ENCODE peak calls at places on chromosomes 11 and 22, in nine cellular contexts. D is GM04504; K is T-cell; T is NCI-H2081; F is stimulated activated CD4-positive, alpha-beta T cell treated with anti-CD3 and anti-CD28 coated beads, Interleukin-12 subunit alpha, Interleukin-12 subunit beta, amount 100 ng/mL, for 48 hours; W is Caco-2; I is OCI-M1; J is CD8-positive, alpha-beta memory T cell; M is H7. H is an unnamed sample.

GRCh38 chr11:35893796-35894475 is 49.9 kb upstream of the LDLRAD3 start:
- DNase-seq in D (no peak), K (no peak), T (no peak), F (no peak), W (peak), I (no peak), J (no peak), M (no peak), H (no peak)

GRCh38 chr11:58286249-58286648 is 18.2 kb upstream of the OR10W1 start:
- DNase-seq in D (peak), K (no peak), T (peak), F (no peak), W (peak), I (peak), J (no peak), M (peak), H (no peak)

GRCh38 chr11:2524446-2525165 is 79.8 kb downstream of the KCNQ1 start:
- DNase-seq in D (no peak), K (no peak), T (no peak), F (no peak), W (peak), I (no peak), J (peak), M (peak), H (no peak)

GRCh38 chr11:13364388-13364787 is 86.8 kb downstream of the BMAL1 start:
- DNase-seq in D (no peak), K (no peak), T (no peak), F (no peak), W (no peak), I (no peak), J (no peak), M (no peak), H (no peak)

GRCh38 chr11:76237914-76238313 is 31.6 kb upstream of the WNT11 start:
- DNase-seq in D (no peak), K (no peak), T (no peak), F (no peak), W (no peak), I (peak), J (no peak), M (peak), H (no peak)

GRCh38 chr22:33923660-33924246 is 3.5 kb upstream of the LARGE1 start:
- DNase-seq in D (peak), K (no peak), T (peak), F (no peak), W (peak), I (peak), J (no peak), M (peak), H (peak)

GRCh38 chr11:69115586-69116560 is 39.9 kb upstream of the SMIM38 start:
- DNase-seq in D (no peak), K (no peak), T (no peak), F (no peak), W (peak), I (peak), J (no peak), M (peak), H (no peak)

GRCh38 chr22:50340157-50340879 is 2.8 kb upstream of the PPP6R2 start:
- DNase-seq in D (no peak), K (no peak), T (no peak), F (no peak), W (peak), I (peak), J (no peak), M (peak), H (no peak)

GRCh38 chr11:1129143-1129665 is 28.5 kb upstream of the MUC5AC start:
- DNase-seq in D (no peak), K (no peak), T (no peak), F (no peak), W (no peak), I (no peak), J (no peak), M (peak), H (no peak)

GRCh38 chr11:133323354-133323753 is 208.9 kb downstream of the OPCML start:
- DNase-seq in D (no peak), K (no peak), T (no peak), F (no peak), W (no peak), I (no peak), J (no peak), M (peak), H (no peak)

GRCh38 chr22:23010430-23010829 is 59.9 kb upstream of the GNAZ start:
- DNase-seq in D (no peak), K (no peak), T (no peak), F (no peak), W (no peak), I (no peak), J (no peak), M (no peak), H (no peak)

GRCh38 chr11:15288801-15289342 is 174.1 kb downstream of the INSC start:
- DNase-seq in D (no peak), K (no peak), T (no peak), F (no peak), W (no peak), I (no peak), J (no peak), M (no peak), H (no peak)

GRCh38 chr22:45842141-45842831 is 134.7 kb downstream of the WNT7B start:
- DNase-seq in D (peak), K (no peak), T (peak), F (no peak), W (no peak), I (no peak), J (no peak), M (no peak), H (no peak)

GRCh38 chr11:111466615-111467014 is 45.6 kb downstream of the BTG4 start:
- DNase-seq in D (no peak), K (no peak), T (no peak), F (no peak), W (no peak), I (no peak), J (no peak), M (no peak), H (no peak)

GRCh38 chr11:119774180-119774763 is 45.3 kb upstream of the NECTIN1 start:
- DNase-seq in D (no peak), K (no peak), T (no peak), F (no peak), W (no peak), I (peak), J (no peak), M (peak), H (no peak)

GRCh38 chr11:117814766-117815261 is 9.7 kb downstream of the FXYD2 start:
- DNase-seq in D (no peak), K (peak), T (peak), F (peak), W (no peak), I (peak), J (peak), M (peak), H (no peak)

GRCh38 chr11:69899957-69900821 is 81.0 kb upstream of the FGF3 start:
- DNase-seq in D (no peak), K (no peak), T (no peak), F (no peak), W (no peak), I (no peak), J (no peak), M (no peak), H (no peak)

GRCh38 chr22:38177926-38178604 is 3.6 kb downstream of the PLA2G6 start:
- DNase-seq in D (peak), K (no peak), T (no peak), F (no peak), W (peak), I (no peak), J (no peak), M (no peak), H (no peak)

GRCh38 chr11:2837096-2837601 is 48.4 kb downstream of the CDKN1C start:
- DNase-seq in D (peak), K (no peak), T (no peak), F (no peak), W (peak), I (peak), J (no peak), M (peak), H (no peak)

GRCh38 chr11:123203934-123204333 is 8.9 kb upstream of the CLMP start:
- DNase-seq in D (no peak), K (no peak), T (no peak), F (no peak), W (no peak), I (no peak), J (no peak), M (no peak), H (no peak)

GRCh38 chr11:640021-640706 is 3.1 kb downstream of the DRD4 start:
- DNase-seq in D (no peak), K (no peak), T (no peak), F (no peak), W (no peak), I (no peak), J (no peak), M (peak), H (no peak)

GRCh38 chr22:36467042-36467810 is 14.2 kb downstream of the TXN2 start:
- DNase-seq in D (peak), K (no peak), T (no peak), F (no peak), W (no peak), I (no peak), J (no peak), M (no peak), H (no peak)

GRCh38 chr22:37328017-37328416 is 45.7 kb downstream of the CYTH4 start:
- DNase-seq in D (peak), K (no peak), T (no peak), F (no peak), W (no peak), I (no peak), J (no peak), M (no peak), H (no peak)

GRCh38 chr11:129828301-129828836 is 12.7 kb downstream of the TMEM45B start:
- DNase-seq in D (no peak), K (no peak), T (peak), F (no peak), W (no peak), I (peak), J (no peak), M (no peak), H (no peak)

GRCh38 chr11:19714093-19714386 is 1.4 kb downstream of the NAV2 start:
- DNase-seq in D (no peak), K (no peak), T (no peak), F (no peak), W (no peak), I (no peak), J (no peak), M (peak), H (no peak)

GRCh38 chr22:19958083-19959042 is 16.7 kb upstream of the TXNRD2 start:
- DNase-seq in D (peak), K (no peak), T (no peak), F (no peak), W (no peak), I (no peak), J (no peak), M (no peak), H (no peak)

GRCh38 chr22:36332623-36333331 is 55.0 kb downstream of the MYH9 start:
- DNase-seq in D (no peak), K (no peak), T (no peak), F (peak), W (peak), I (peak), J (no peak), M (peak), H (no peak)

GRCh38 chr22:27434898-27435297 is 366.7 kb downstream of the MN1 start:
- DNase-seq in D (no peak), K (no peak), T (no peak), F (no peak), W (no peak), I (no peak), J (no peak), M (no peak), H (no peak)

GRCh38 chr11:86068138-86068861 is 584 bp downstream of the PICALM start:
- DNase-seq in D (no peak), K (peak), T (no peak), F (no peak), W (peak), I (peak), J (peak), M (peak), H (peak)

GRCh38 chr22:44311855-44312170 is 938 bp downstream of the SHISAL1 start:
- DNase-seq in D (peak), K (no peak), T (no peak), F (no peak), W (no peak), I (no peak), J (no peak), M (no peak), H (no peak)

GRCh38 chr11:1218256-1218787 is 4.5 kb upstream of the MUC5B start:
- DNase-seq in D (no peak), K (no peak), T (no peak), F (no peak), W (no peak), I (no peak), J (no peak), M (peak), H (no peak)

GRCh38 chr11:17405232-17406005 is 17.0 kb upstream of the KCNJ11 start:
- DNase-seq in D (peak), K (no peak), T (no peak), F (no peak), W (no peak), I (peak), J (no peak), M (peak), H (peak)

GRCh38 chr11:16611395-16612233 is 126.8 kb upstream of the C11orf58 start:
- DNase-seq in D (no peak), K (no peak), T (no peak), F (no peak), W (no peak), I (peak), J (no peak), M (peak), H (no peak)

GRCh38 chr11:102287963-102288744 is 29.1 kb upstream of the BIRC3 start:
- DNase-seq in D (peak), K (no peak), T (peak), F (no peak), W (peak), I (peak), J (no peak), M (peak), H (no peak)

H was measured in thoracic aorta.